ENCODE peak calls at places on chromosomes 12 and 14, in six cellular contexts. P is esophagus squamous epithelium, N is BJ, D is uterus, G is mesendoderm, Q is heart right ventricle. B is an unnamed sample.
A peak's percentile ranks its signal among the peaks of the same experiment; 100 is the strongest.

GRCh38 chr12:85413266-85413665 is 133.2 kb downstream of the ALX1 start:
- DNase-seq in P (no peak), N (no peak), D (no peak), G (no peak), Q (no peak), B (no peak)

GRCh38 chr12:4779749-4780148 is 59.5 kb downstream of the GALNT8 start:
- DNase-seq in P (no peak), N (no peak), D (no peak), G (no peak), Q (no peak), B (no peak)

GRCh38 chr12:64526859-64527258 is 74.9 kb downstream of the TBK1 start:
- DNase-seq in P (no peak), N (no peak), D (no peak), G (no peak), Q (no peak), B (no peak)

GRCh38 chr12:56104815-56105476 is 587 bp downstream of the PA2G4 start:
- DNase-seq in P (no peak), N (no peak), D (no peak), G (peak; percentile 51), Q (no peak), B (peak; percentile 22)

GRCh38 chr14:72643317-72643801 is 250.5 kb downstream of the DPF3 start:
- DNase-seq in P (no peak), N (peak; percentile 94), D (no peak), G (peak; percentile 72), Q (no peak), B (no peak)

GRCh38 chr14:68308695-68309094 is 484.2 kb downstream of the ZFP36L1 start:
- DNase-seq in P (no peak), N (no peak), D (no peak), G (no peak), Q (no peak), B (no peak)

GRCh38 chr12:70415987-70416386 is 49.9 kb downstream of the KCNMB4 start:
- DNase-seq in P (no peak), N (no peak), D (no peak), G (no peak), Q (no peak), B (no peak)

GRCh38 chr12:58847876-58848600 is 72.3 kb downstream of the LRIG3 start:
- DNase-seq in P (no peak), N (no peak), D (no peak), G (peak; percentile 33), Q (no peak), B (no peak)

GRCh38 chr12:87827638-87828264 is 201.4 kb downstream of the C12orf50 start:
- DNase-seq in P (no peak), N (no peak), D (no peak), G (peak; percentile 44), Q (no peak), B (peak; percentile 16)

GRCh38 chr14:100592461-100592871 is 5.2 kb upstream of the BEGAIN start:
- DNase-seq in P (no peak), N (no peak), D (no peak), G (no peak), Q (no peak), B (no peak)

GRCh38 chr14:95505030-95505589 is 11.3 kb downstream of the SYNE3 start:
- DNase-seq in P (no peak), N (no peak), D (no peak), G (no peak), Q (no peak), B (no peak)

GRCh38 chr12:131948166-131948712 is 1.5 kb upstream of the EP400 start:
- DNase-seq in P (no peak), N (no peak), D (no peak), G (no peak), Q (no peak), B (no peak)

GRCh38 chr12:40016960-40017359 is 88.9 kb downstream of the SLC2A13 start:
- DNase-seq in P (no peak), N (no peak), D (no peak), G (no peak), Q (no peak), B (peak; percentile 92)

GRCh38 chr12:204261-204678 is 9.7 kb downstream of the SLC6A12 start:
- DNase-seq in P (no peak), N (no peak), D (no peak), G (no peak), Q (no peak), B (no peak)

GRCh38 chr12:3129301-3130052 is 52.3 kb downstream of the TSPAN9 start:
- DNase-seq in P (no peak), N (no peak), D (no peak), G (no peak), Q (no peak), B (no peak)

GRCh38 chr12:43273467-43273866 is 278.5 kb downstream of the ADAMTS20 start:
- DNase-seq in P (no peak), N (no peak), D (no peak), G (no peak), Q (no peak), B (peak; percentile 78)

GRCh38 chr14:68372363-68372762 is 420.5 kb downstream of the ZFP36L1 start:
- DNase-seq in P (no peak), N (no peak), D (no peak), G (no peak), Q (no peak), B (no peak)

GRCh38 chr12:89384050-89384749 is 31.9 kb upstream of the DUSP6 start:
- DNase-seq in P (no peak), N (peak; percentile 92), D (peak; percentile 63), G (peak; percentile 63), Q (peak; percentile 28), B (peak; percentile 69)

GRCh38 chr12:38907171-38907923 is 2.0 kb upstream of the CPNE8 start:
- DNase-seq in P (no peak), N (no peak), D (no peak), G (no peak), Q (no peak), B (no peak)

GRCh38 chr12:120790114-120790513 is 64.5 kb downstream of the ACADS start:
- DNase-seq in P (no peak), N (no peak), D (no peak), G (no peak), Q (no peak), B (no peak)

GRCh38 chr12:108457006-108457733 is 57.9 kb upstream of the FICD start:
- DNase-seq in P (no peak), N (no peak), D (peak; percentile 23), G (peak; percentile 91), Q (no peak), B (peak; percentile 41)

GRCh38 chr12:132487311-132487741 is 2.6 kb upstream of the FBRSL1 start:
- DNase-seq in P (no peak), N (no peak), D (no peak), G (no peak), Q (peak; percentile 12), B (no peak)

GRCh38 chr12:93154753-93155475 is 222.8 kb upstream of the NUDT4 start:
- DNase-seq in P (no peak), N (no peak), D (no peak), G (no peak), Q (no peak), B (peak; percentile 88)

GRCh38 chr14:103659631-103660030 is 30.6 kb downstream of the KLC1 start:
- DNase-seq in P (no peak), N (no peak), D (no peak), G (no peak), Q (no peak), B (no peak)

GRCh38 chr12:57797938-57798337 is 15.4 kb downstream of the TSFM start:
- DNase-seq in P (no peak), N (no peak), D (no peak), G (no peak), Q (no peak), B (no peak)

GRCh38 chr14:32900602-32901001 is 38.1 kb upstream of the NPAS3 start:
- DNase-seq in P (no peak), N (no peak), D (no peak), G (no peak), Q (no peak), B (no peak)

GRCh38 chr12:6376079-6376941 is 947 bp upstream of the SCNN1A start:
- DNase-seq in P (no peak), N (no peak), D (peak; percentile 76), G (peak; percentile 92), Q (no peak), B (peak; percentile 59)

GRCh38 chr12:473863-474577 is 14.3 kb downstream of the B4GALNT3 start:
- DNase-seq in P (no peak), N (no peak), D (no peak), G (peak; percentile 96), Q (no peak), B (no peak)

GRCh38 chr14:26846388-26846787 is 248.6 kb upstream of the NOVA1 start:
- DNase-seq in P (no peak), N (no peak), D (no peak), G (no peak), Q (no peak), B (no peak)

GRCh38 chr12:48970702-48971334 is 717 bp downstream of the WNT10B start:
- DNase-seq in P (no peak), N (no peak), D (no peak), G (no peak), Q (no peak), B (no peak)
- H3K27me3 ChIP-seq in P (peaks cover 70% of the 10 kb centered on the region), N (peaks cover 12% of the 10 kb centered on the region), D (peaks cover 21% of the 10 kb centered on the region), G (peaks cover 53% of the 10 kb centered on the region), Q (peaks cover 68% of the 10 kb centered on the region), B (peaks cover 44% of the 10 kb centered on the region)

GRCh38 chr12:124636138-124636968 is 68.9 kb upstream of the NCOR2 start:
- DNase-seq in P (no peak), N (no peak), D (peak; percentile 83), G (peak; percentile 72), Q (no peak), B (peak; percentile 74)
- H3K4me3 ChIP-seq in P (no peak overlapping the region), N (no peak overlapping the region), D (no peak overlapping the region), G (no peak overlapping the region), Q (no peak overlapping the region), B (no peak overlapping the region)

DNA sequence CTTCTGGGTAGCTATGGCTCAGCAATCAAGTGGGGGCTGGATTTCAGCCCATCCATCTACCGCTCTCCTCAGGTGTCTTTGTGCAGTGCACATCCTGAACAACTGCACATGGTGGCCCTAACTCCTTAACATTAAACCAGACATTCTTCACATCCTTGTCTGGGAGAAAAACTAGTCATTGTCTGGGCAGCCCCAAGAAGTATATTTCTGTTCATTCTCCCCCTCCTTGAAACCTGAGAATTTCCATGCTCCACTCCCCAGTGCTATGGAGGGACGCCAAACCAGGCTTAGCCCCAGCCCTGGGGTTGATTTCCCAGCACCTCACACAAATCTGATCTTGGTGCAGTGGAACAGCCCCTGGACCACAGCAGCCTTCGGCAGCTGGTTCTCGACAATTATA is 13.4 kb downstream of the MYL2 start:
- DNase-seq in P (no peak), N (no peak), D (no peak), G (no peak), Q (no peak), B (no peak)
- H3K27me3 ChIP-seq in P (peaks cover 4% of the 10 kb centered on the region), N (no peaks in the 10 kb centered on the region), D (no peaks in the 10 kb centered on the region), G (no peaks in the 10 kb centered on the region), Q (no peaks in the 10 kb centered on the region), B (no peaks in the 10 kb centered on the region)

DNA sequence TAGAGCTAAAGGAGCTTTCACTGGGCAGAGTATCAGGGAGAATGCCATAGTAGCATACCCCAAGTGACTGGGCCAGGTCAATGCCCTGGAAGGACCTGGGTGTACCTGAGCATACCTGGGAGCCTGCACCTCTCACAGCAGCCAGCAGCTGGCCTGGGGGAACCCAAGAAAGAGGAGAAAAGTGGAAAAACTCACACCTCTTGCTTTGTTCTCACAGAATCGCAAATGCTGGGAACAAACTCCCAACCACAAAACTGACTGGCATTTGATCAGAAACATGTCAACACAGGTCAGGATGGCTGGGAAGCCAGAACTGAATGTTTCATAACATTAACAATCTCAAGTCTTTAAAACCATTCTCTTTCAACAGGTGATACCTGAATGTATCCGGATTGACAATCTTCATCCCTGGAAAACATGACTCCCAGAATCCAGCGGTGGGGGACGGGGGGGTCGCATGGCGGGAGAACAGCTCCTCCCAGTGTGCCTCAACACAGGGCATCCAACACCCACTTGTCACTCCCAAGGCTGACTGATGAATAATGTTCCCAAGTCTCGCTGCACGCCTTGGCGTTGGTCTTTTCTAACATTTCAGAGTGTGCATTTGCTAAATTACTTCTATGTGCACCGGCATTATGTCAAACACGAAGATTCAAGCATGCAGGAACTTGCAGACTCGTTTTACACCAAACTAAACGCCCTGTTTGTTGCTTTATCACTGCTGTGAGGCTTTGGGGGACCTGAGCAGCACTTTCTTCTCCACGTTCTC is 7.9 kb downstream of the FOXN3 start:
- DNase-seq in P (no peak), N (no peak), D (no peak), G (no peak), Q (no peak), B (no peak)
- H3K4me3 ChIP-seq in P (peak overlapping the region; percentile 8), N (no peak overlapping the region), D (no peak overlapping the region), G (no peak overlapping the region), Q (no peak overlapping the region), B (no peak overlapping the region)

B was measured in small intestine.